ENCODE peak calls at places on chromosomes 16 and 17, in eight cellular contexts. R, L, T, O, Q, I, S and M are unnamed samples.

GRCh38 chr17:77254961-77255741 is 114.4 kb downstream of the SEC14L1 start:
- DNase-seq in R (no peak), L (no peak), T (peak; percentile 100), O (no peak), Q (no peak), I (peak; percentile 53), S (peak; percentile 73), M (no peak)

GRCh38 chr16:24906199-24906808 is 60.5 kb downstream of the SLC5A11 start:
- DNase-seq in R (no peak), L (no peak), T (peak; percentile 9), O (no peak), Q (no peak), I (no peak), S (peak; percentile 11), M (no peak)

GRCh38 chr16:85794696-85795095 is 4.6 kb downstream of the EMC8 start:
- DNase-seq in R (no peak), L (no peak), T (no peak), O (no peak), Q (no peak), I (no peak), S (no peak), M (no peak)

GRCh38 chr16:8496364-8496763 is 93.9 kb downstream of the TMEM114 start:
- DNase-seq in R (no peak), L (no peak), T (no peak), O (no peak), Q (no peak), I (no peak), S (no peak), M (no peak)

GRCh38 chr16:3161235-3162018 is 26.6 kb upstream of the OR1F1 start:
- DNase-seq in R (no peak), L (no peak), T (peak; percentile 58), O (no peak), Q (no peak), I (no peak), S (no peak), M (no peak)

GRCh38 chr16:35510701-35511100 is 2051.3 kb downstream of the TP53TG3F start:
- DNase-seq in R (no peak), L (no peak), T (no peak), O (no peak), Q (no peak), I (no peak), S (no peak), M (no peak)

GRCh38 chr17:71032746-71033273 is 863.5 kb downstream of the KCNJ2 start:
- DNase-seq in R (no peak), L (no peak), T (no peak), O (no peak), Q (no peak), I (no peak), S (no peak), M (no peak)

GRCh38 chr16:83968891-83969672 is 1.0 kb downstream of the NECAB2 start:
- DNase-seq in R (no peak), L (no peak), T (no peak), O (no peak), Q (peak; percentile 9), I (no peak), S (no peak), M (no peak)

GRCh38 chr16:85390511-85391174 is 222.5 kb upstream of the GSE1 start:
- DNase-seq in R (no peak), L (peak; percentile 80), T (peak; percentile 88), O (no peak), Q (peak; percentile 68), I (peak; percentile 62), S (peak; percentile 90), M (no peak)

GRCh38 chr16:76345093-76345735 is 68.0 kb downstream of the CNTNAP4 start:
- DNase-seq in R (no peak), L (peak; percentile 42), T (no peak), O (no peak), Q (peak; percentile 43), I (no peak), S (no peak), M (no peak)

GRCh38 chr16:27330542-27330941 is 16.8 kb downstream of the IL4R start:
- DNase-seq in R (no peak), L (peak; percentile 52), T (peak; percentile 17), O (no peak), Q (peak; percentile 62), I (no peak), S (no peak), M (no peak)

GRCh38 chr16:85557083-85557975 is 55.8 kb upstream of the GSE1 start:
- DNase-seq in R (no peak), L (no peak), T (peak; percentile 55), O (peak; percentile 41), Q (no peak), I (no peak), S (peak; percentile 75), M (peak; percentile 52)

GRCh38 chr17:57909548-57909947 is 45.7 kb downstream of the CUEDC1 start:
- DNase-seq in R (no peak), L (peak; percentile 19), T (no peak), O (no peak), Q (no peak), I (no peak), S (no peak), M (no peak)

GRCh38 chr16:56781565-56781964 is 51.6 kb downstream of the NUP93 start:
- DNase-seq in R (no peak), L (no peak), T (peak; percentile 45), O (no peak), Q (no peak), I (no peak), S (no peak), M (no peak)

GRCh38 chr17:72158895-72159885 is 38.4 kb downstream of the SOX9 start:
- DNase-seq in R (no peak), L (no peak), T (no peak), O (no peak), Q (no peak), I (no peak), S (peak; percentile 23), M (no peak)

GRCh38 chr16:78005881-78006280 is 16.5 kb upstream of the CLEC3A start:
- DNase-seq in R (no peak), L (no peak), T (no peak), O (peak; percentile 2), Q (no peak), I (no peak), S (no peak), M (no peak)

GRCh38 chr17:27650836-27651235 is 19.8 kb downstream of the LGALS9 start:
- DNase-seq in R (no peak), L (no peak), T (no peak), O (no peak), Q (no peak), I (no peak), S (no peak), M (no peak)

GRCh38 chr17:38751144-38751802 is 1.3 kb upstream of the PSMB3 start:
- DNase-seq in R (no peak), L (no peak), T (no peak), O (no peak), Q (no peak), I (no peak), S (no peak), M (no peak)

GRCh38 chr16:88932929-88933328 is 44.1 kb downstream of the CBFA2T3 start:
- DNase-seq in R (no peak), L (peak; percentile 35), T (no peak), O (no peak), Q (no peak), I (no peak), S (no peak), M (no peak)

GRCh38 chr17:38322156-38322779 is 21.5 kb downstream of the GPR179 start:
- DNase-seq in R (peak; percentile 75), L (peak; percentile 75), T (peak; percentile 44), O (peak; percentile 79), Q (peak; percentile 54), I (peak; percentile 69), S (peak; percentile 48), M (peak; percentile 44)

GRCh38 chr17:18988546-18989173 is 15.9 kb downstream of the FAM83G start:
- DNase-seq in R (no peak), L (no peak), T (peak; percentile 82), O (no peak), Q (no peak), I (peak; percentile 68), S (peak; percentile 94), M (no peak)

GRCh38 chr16:81551141-81551808 is 106.7 kb downstream of the CMIP start:
- DNase-seq in R (no peak), L (no peak), T (peak; percentile 83), O (no peak), Q (no peak), I (no peak), S (no peak), M (peak; percentile 16)

GRCh38 chr17:81959362-81960129 is 1.4 kb downstream of the NOTUM start:
- DNase-seq in R (peak; percentile 51), L (peak; percentile 89), T (peak; percentile 48), O (peak; percentile 87), Q (peak; percentile 75), I (peak; percentile 84), S (peak; percentile 40), M (peak; percentile 75)

GRCh38 chr17:9237661-9238301 is 216.5 kb downstream of the NTN1 start:
- DNase-seq in R (no peak), L (peak; percentile 26), T (no peak), O (no peak), Q (no peak), I (no peak), S (peak; percentile 91), M (no peak)

GRCh38 chr17:66339563-66339962 is 37.1 kb downstream of the PRKCA start:
- DNase-seq in R (no peak), L (no peak), T (no peak), O (no peak), Q (no peak), I (no peak), S (no peak), M (no peak)

GRCh38 chr17:7557825-7558543 is 566 bp upstream of the TNFSF13 start:
- DNase-seq in R (peak; percentile 72), L (peak; percentile 91), T (peak; percentile 94), O (peak; percentile 45), Q (peak; percentile 87), I (peak; percentile 96), S (peak; percentile 52), M (no peak)

GRCh38 chr17:20083460-20083859 is 74.3 kb downstream of the SPECC1 start:
- DNase-seq in R (no peak), L (no peak), T (no peak), O (no peak), Q (no peak), I (no peak), S (no peak), M (no peak)

GRCh38 chr17:72134560-72135399 is 14.0 kb downstream of the SOX9 start:
- DNase-seq in R (no peak), L (no peak), T (no peak), O (no peak), Q (no peak), I (no peak), S (no peak), M (no peak)

GRCh38 chr17:56679148-56679766 is 85.8 kb downstream of the NOG start:
- DNase-seq in R (no peak), L (no peak), T (peak; percentile 53), O (peak; percentile 17), Q (no peak), I (no peak), S (peak; percentile 15), M (no peak)

GRCh38 chr17:68600881-68601564 is at the start of gene FAM20A:
- DNase-seq in R (peak; percentile 40), L (peak; percentile 78), T (peak; percentile 20), O (peak; percentile 18), Q (peak; percentile 58), I (peak; percentile 87), S (no peak), M (no peak)

GRCh38 chr17:8695241-8695640 is 49.4 kb downstream of the CCDC42 start:
- DNase-seq in R (no peak), L (no peak), T (no peak), O (no peak), Q (no peak), I (no peak), S (no peak), M (no peak)

GRCh38 chr17:47987240-47987835 is 16.4 kb downstream of the CDK5RAP3 start:
- DNase-seq in R (peak; percentile 41), L (peak; percentile 44), T (peak; percentile 15), O (no peak), Q (no peak), I (peak; percentile 73), S (no peak), M (no peak)

GRCh38 chr16:3259097-3259496 is 2.7 kb upstream of the MEFV start:
- DNase-seq in R (no peak), L (no peak), T (no peak), O (no peak), Q (no peak), I (peak; percentile 43), S (peak; percentile 61), M (no peak)

GRCh38 chr17:1188812-1189211 is 9.0 kb upstream of the ABR start:
- DNase-seq in R (no peak), L (peak; percentile 90), T (no peak), O (no peak), Q (peak; percentile 81), I (peak; percentile 97), S (no peak), M (no peak)